ENCODE peak calls at places on chromosome 16, in five cellular contexts. J is heart left ventricle, U is NCI-H1417, G is GM04504, D is epithelial cell of prostate. Z is an unnamed sample.
A peak's percentile ranks its signal among the peaks of the same experiment; 100 is the strongest.

GRCh38 chr16:78490431-78490830 is 391.0 kb downstream of the WWOX start:
- DNase-seq in G (no peak), J (no peak), D (no peak), U (no peak), Z (no peak)

GRCh38 chr16:1272453-1273198 is 16.8 kb downstream of the TPSD1 start:
- DNase-seq in G (no peak), J (no peak), U (no peak), D (no peak), Z (no peak)

GRCh38 chr16:24734382-24734781 is 4.9 kb downstream of the TNRC6A start:
- DNase-seq in J (no peak), G (peak; percentile 30), D (no peak), U (no peak), Z (no peak)

GRCh38 chr16:24568392-24568791 is 29.0 kb downstream of the RBBP6 start:
- DNase-seq in J (no peak), U (peak; percentile 5), D (no peak), G (peak; percentile 2), Z (peak; percentile 20)

GRCh38 chr16:47777191-47777590 is 316.1 kb downstream of the PHKB start:
- DNase-seq in D (peak; percentile 20), U (no peak), G (no peak), J (no peak), Z (no peak)

GRCh38 chr16:85416267-85417109 is 196.6 kb upstream of the GSE1 start:
- DNase-seq in U (peak; percentile 35), J (peak; percentile 44), G (no peak), D (no peak), Z (peak; percentile 49)

GRCh38 chr16:79278506-79278905 is 322.0 kb downstream of the MAF start:
- DNase-seq in U (no peak), G (no peak), J (no peak), D (no peak), Z (no peak)

GRCh38 chr16:35391328-35391727 is 1931.9 kb downstream of the TP53TG3F start:
- DNase-seq in U (no peak), D (peak; percentile 10), G (peak; percentile 3), J (peak; percentile 18), Z (peak; percentile 88)

GRCh38 chr16:21727344-21727743 is 63.6 kb downstream of the OTOA start:
- DNase-seq in U (no peak), J (no peak), D (no peak), G (no peak), Z (no peak)

GRCh38 chr16:22372882-22373661 is 1.3 kb downstream of the CDR2 start:
- DNase-seq in U (no peak), G (no peak), D (no peak), J (no peak), Z (no peak)

GRCh38 chr16:1959269-1960039 is at the start of gene NDUFB10:
- DNase-seq in J (peak; percentile 94), U (peak; percentile 97), D (no peak), G (peak; percentile 79), Z (peak; percentile 89)

GRCh38 chr16:65122974-65123845 is 1.3 kb upstream of the CDH11 start:
- DNase-seq in U (no peak), J (peak; percentile 63), D (no peak), G (peak; percentile 59), Z (no peak)

GRCh38 chr16:57061084-57061905 is 31.1 kb upstream of the CPNE2 start:
- DNase-seq in G (peak; percentile 66), U (no peak), D (peak; percentile 16), J (peak; percentile 81), Z (peak; percentile 53)

GRCh38 chr16:5460701-5461100 is 363.1 kb upstream of the EEF2KMT start:
- DNase-seq in G (no peak), U (no peak), D (no peak), J (no peak), Z (no peak)

GRCh38 chr16:1308977-1309885 is at the start of gene UBE2I:
- DNase-seq in G (peak; percentile 97), D (peak; percentile 91), U (peak; percentile 100), J (peak; percentile 97), Z (peak; percentile 96)

GRCh38 chr16:80273635-80274538 is 266.9 kb upstream of the DYNLRB2 start:
- DNase-seq in G (no peak), D (peak; percentile 27), U (no peak), J (no peak), Z (no peak)

GRCh38 chr16:72109300-72109699 is 15.7 kb downstream of the DHX38 start:
- DNase-seq in D (no peak), G (no peak), J (no peak), U (no peak), Z (no peak)

GRCh38 chr16:17491140-17491662 is 20.4 kb upstream of the XYLT1 start:
- DNase-seq in G (no peak), J (no peak), D (no peak), U (no peak), Z (no peak)

GRCh38 chr16:24035127-24035842 is 199.5 kb downstream of the PRKCB start:
- DNase-seq in U (no peak), J (no peak), G (no peak), D (no peak), Z (no peak)

GRCh38 chr16:67063008-67063407 is 34.1 kb downstream of the CBFB start:
- DNase-seq in J (no peak), U (no peak), D (no peak), G (no peak), Z (no peak)

GRCh38 chr16:1712791-1713261 is 6.8 kb downstream of the MAPK8IP3 start:
- DNase-seq in D (no peak), G (no peak), J (no peak), U (no peak), Z (no peak)

GRCh38 chr16:77171750-77172635 is 19.0 kb upstream of the MON1B start:
- DNase-seq in G (peak; percentile 33), U (peak; percentile 41), J (no peak), D (peak; percentile 18), Z (peak; percentile 74)

GRCh38 chr16:8568231-8568617 is 22.1 kb downstream of the TMEM114 start:
- DNase-seq in G (no peak), D (no peak), J (no peak), U (no peak), Z (no peak)

GRCh38 chr16:3112881-3113574 is 642 bp downstream of the ZNF205 start:
- DNase-seq in D (no peak), J (peak; percentile 45), G (no peak), U (no peak), Z (no peak)

GRCh38 chr16:27806986-27807385 is 256.5 kb downstream of the GSG1L start:
- DNase-seq in G (no peak), D (no peak), U (no peak), J (no peak), Z (no peak)

GRCh38 chr16:27450836-27451341 is 48.9 kb downstream of the IL21R start:
- DNase-seq in D (no peak), J (no peak), G (no peak), U (no peak), Z (no peak)

GRCh38 chr16:80742331-80742730 is 62.1 kb downstream of the CDYL2 start:
- DNase-seq in U (no peak), G (no peak), J (no peak), D (no peak), Z (no peak)

GRCh38 chr16:1972490-1972877 is 631 bp downstream of the TBL3 start:
- DNase-seq in D (no peak), U (no peak), J (peak; percentile 12), G (no peak), Z (peak; percentile 20)

GRCh38 chr16:50395763-50396710 is 27.2 kb upstream of the BRD7 start:
- DNase-seq in U (no peak), G (no peak), D (no peak), J (no peak), Z (no peak)